ENCODE peak calls at places on chromosomes 11 and 22, in seven cellular contexts. E, U, D, R, B, V and I are unnamed samples.

GRCh38 chr22:36156515-36157419 is 3.8 kb downstream of the APOL3 start:
- DNase-seq in E (peak), U (peak), D (peak), R (peak), B (peak), V (peak), I (peak)

GRCh38 chr11:108199446-108200321 is 22.8 kb downstream of the NPAT start:
- DNase-seq in E (no peak), U (no peak), D (no peak), R (no peak), B (no peak), V (peak), I (no peak)

GRCh38 chr11:64890084-64890944 is 11.9 kb upstream of the EHD1 start:
- DNase-seq in E (no peak), U (no peak), D (no peak), R (peak), B (no peak), V (no peak), I (no peak)

GRCh38 chr11:17827006-17827405 is 92.4 kb downstream of the KCNC1 start:
- DNase-seq in E (no peak), U (no peak), D (no peak), R (no peak), B (no peak), V (no peak), I (no peak)

GRCh38 chr22:49622241-49623105 is 205.2 kb downstream of the BRD1 start:
- DNase-seq in E (no peak), U (peak), D (no peak), R (peak), B (no peak), V (no peak), I (no peak)

GRCh38 chr11:127470485-127470884 is 469.9 kb upstream of the KIRREL3 start:
- DNase-seq in E (no peak), U (no peak), D (no peak), R (no peak), B (no peak), V (peak), I (peak)

GRCh38 chr11:128291043-128291442 is 296.3 kb downstream of the ETS1 start:
- DNase-seq in E (no peak), U (peak), D (no peak), R (no peak), B (no peak), V (no peak), I (no peak)

GRCh38 chr11:72574046-72574445 is 100.2 kb downstream of the PDE2A start:
- DNase-seq in E (no peak), U (no peak), D (no peak), R (no peak), B (no peak), V (no peak), I (no peak)

GRCh38 chr11:57497303-57498247 is 17.9 kb downstream of the SLC43A1 start:
- DNase-seq in E (no peak), U (no peak), D (no peak), R (no peak), B (no peak), V (no peak), I (no peak)

GRCh38 chr11:122727101-122727929 is 71.8 kb downstream of the UBASH3B start:
- DNase-seq in E (no peak), U (no peak), D (no peak), R (no peak), B (no peak), V (no peak), I (peak)

GRCh38 chr11:17021550-17021949 is 7.3 kb upstream of the PLEKHA7 start:
- DNase-seq in E (no peak), U (no peak), D (no peak), R (no peak), B (no peak), V (no peak), I (no peak)

GRCh38 chr11:109041876-109042275 is 377.0 kb downstream of the DDX10 start:
- DNase-seq in E (no peak), U (no peak), D (no peak), R (no peak), B (no peak), V (no peak), I (no peak)

GRCh38 chr22:29799217-29799680 is 32.1 kb downstream of the UQCR10 start:
- DNase-seq in E (peak), U (peak), D (peak), R (peak), B (no peak), V (peak), I (no peak)

GRCh38 chr11:45100338-45100737 is 46.1 kb upstream of the PRDM11 start:
- DNase-seq in E (no peak), U (no peak), D (no peak), R (no peak), B (no peak), V (no peak), I (no peak)

GRCh38 chr22:21632237-21632895 is at the start of gene CCDC116:
- DNase-seq in E (no peak), U (peak), D (no peak), R (peak), B (peak), V (peak), I (peak)

GRCh38 chr11:68081691-68082090 is 39.5 kb downstream of the CHKA start:
- DNase-seq in E (no peak), U (no peak), D (no peak), R (no peak), B (no peak), V (no peak), I (no peak)

GRCh38 chr11:36373040-36374010 is 77.2 kb downstream of the PRR5L start:
- DNase-seq in E (no peak), U (no peak), D (peak), R (no peak), B (no peak), V (peak), I (no peak)

GRCh38 chr11:72570893-72571741 is 103.1 kb downstream of the PDE2A start:
- DNase-seq in E (no peak), U (no peak), D (no peak), R (no peak), B (no peak), V (no peak), I (no peak)

GRCh38 chr11:126284829-126285228 is 1.9 kb downstream of the TIRAP start:
- DNase-seq in E (peak), U (no peak), D (peak), R (no peak), B (peak), V (peak), I (peak)

GRCh38 chr22:50507991-50508884 is at the start of gene NCAPH2:
- DNase-seq in E (peak), U (peak), D (peak), R (peak), B (peak), V (peak), I (peak)

GRCh38 chr22:36258750-36259619 is 6.1 kb downstream of the APOL1 start:
- DNase-seq in E (no peak), U (no peak), D (no peak), R (peak), B (no peak), V (no peak), I (no peak)

GRCh38 chr11:105282658-105283057 is 143.1 kb upstream of the CARD18 start:
- DNase-seq in E (no peak), U (no peak), D (no peak), R (no peak), B (no peak), V (no peak), I (no peak)

GRCh38 chr22:20523118-20523983 is 15.9 kb downstream of the MED15 start:
- DNase-seq in E (no peak), U (no peak), D (no peak), R (no peak), B (no peak), V (no peak), I (peak)

GRCh38 chr22:40396882-40397281 is 26.5 kb downstream of the SGSM3 start:
- DNase-seq in E (no peak), U (peak), D (peak), R (no peak), B (no peak), V (no peak), I (no peak)

GRCh38 chr11:10564692-10565318 is 3.7 kb downstream of the LYVE1 start:
- DNase-seq in E (no peak), U (no peak), D (no peak), R (no peak), B (no peak), V (peak), I (peak)

GRCh38 chr11:64603411-64604110 is 12.5 kb downstream of the SLC22A12 start:
- DNase-seq in E (no peak), U (no peak), D (no peak), R (peak), B (no peak), V (no peak), I (no peak)

GRCh38 chr11:34052608-34053160 is 1.2 kb downstream of the CAPRIN1 start:
- DNase-seq in E (no peak), U (peak), D (no peak), R (no peak), B (peak), V (no peak), I (no peak)

GRCh38 chr11:12433571-12434061 is 56.2 kb downstream of the PARVA start:
- DNase-seq in E (no peak), U (no peak), D (no peak), R (no peak), B (no peak), V (no peak), I (no peak)